ENCODE peak calls at places on chromosome 12, in ten cellular contexts. F is epithelial cell of esophagus, Z is cardiac muscle cell, L is kidney epithelial cell, Y is ovary, B is heart right ventricle, E is fibroblast of pulmonary artery, M is lung, N is MM.1S, K is lower leg skin. D is an unnamed sample.

GRCh38 chr12:51269174-51270066 is 795 bp downstream of the SMAGP start:
- DNase-seq in F (peak; percentile 65), Z (peak; percentile 61), L (no peak), Y (peak; percentile 35), B (peak; percentile 26), E (peak; percentile 39), M (peak; percentile 72), N (peak; percentile 25), K (no peak), D (no peak)

GRCh38 chr12:11958216-11959091 is 112.3 kb upstream of the BCL2L14 start:
- DNase-seq in F (peak; percentile 95), Z (peak; percentile 92), L (peak; percentile 88), Y (no peak), B (no peak), E (peak; percentile 92), M (no peak), N (no peak), K (no peak), D (peak; percentile 67)

GRCh38 chr12:31923063-31923412 is 36.2 kb upstream of the RESF1 start:
- DNase-seq in F (no peak), Z (no peak), L (no peak), Y (no peak), B (no peak), E (no peak), M (no peak), N (no peak), K (no peak), D (no peak)

GRCh38 chr12:88518863-88519403 is 61.3 kb downstream of the KITLG start:
- DNase-seq in F (no peak), Z (no peak), L (no peak), Y (no peak), B (no peak), E (no peak), M (no peak), N (no peak), K (no peak), D (no peak)

GRCh38 chr12:51749201-51749985 is 99.1 kb downstream of the FIGNL2 start:
- DNase-seq in F (no peak), Z (no peak), L (no peak), Y (no peak), B (no peak), E (no peak), M (no peak), N (no peak), K (no peak), D (no peak)

GRCh38 chr12:47312794-47313426 is 233.2 kb upstream of the AMIGO2 start:
- DNase-seq in F (no peak), Z (no peak), L (no peak), Y (no peak), B (no peak), E (no peak), M (no peak), N (peak; percentile 60), K (no peak), D (no peak)

GRCh38 chr12:15276088-15276698 is 46.1 kb upstream of the PTPRO start:
- DNase-seq in F (peak; percentile 59), Z (peak; percentile 61), L (no peak), Y (no peak), B (peak; percentile 35), E (peak; percentile 68), M (no peak), N (no peak), K (peak; percentile 41), D (no peak)

GRCh38 chr12:14961466-14962155 is at the start of gene ARHGDIB:
- DNase-seq in F (peak; percentile 78), Z (peak; percentile 72), L (no peak), Y (no peak), B (peak; percentile 40), E (peak; percentile 87), M (peak; percentile 34), N (peak; percentile 88), K (peak; percentile 77), D (no peak)

GRCh38 chr12:107749094-107749493 is 11.8 kb downstream of the PRDM4 start:
- DNase-seq in F (peak; percentile 65), Z (peak; percentile 5), L (no peak), Y (no peak), B (no peak), E (peak; percentile 14), M (no peak), N (no peak), K (no peak), D (peak; percentile 23)

GRCh38 chr12:107748472-107748871 is 12.5 kb downstream of the PRDM4 start:
- DNase-seq in F (peak; percentile 74), Z (peak; percentile 74), L (no peak), Y (no peak), B (no peak), E (peak; percentile 78), M (no peak), N (no peak), K (no peak), D (peak; percentile 37)
- H3K4me3 ChIP-seq in F (no peak overlapping the region), Z (no peak overlapping the region), L (no peak overlapping the region), Y (no peak overlapping the region), B (no peak overlapping the region), E (peak overlapping the region; percentile 34), M (no peak overlapping the region), N (no peak overlapping the region), K (no peak overlapping the region), D (no peak overlapping the region)

GRCh38 chr12:125068391-125068790 is 3.2 kb downstream of the AACS start:
- DNase-seq in F (no peak), Z (no peak), L (no peak), Y (no peak), B (no peak), E (no peak), M (no peak), N (no peak), K (no peak), D (no peak)

GRCh38 chr12:125064492-125064891 is 743 bp upstream of the AACS start:
- DNase-seq in F (no peak), Z (no peak), L (no peak), Y (no peak), B (no peak), E (no peak), M (no peak), N (no peak), K (no peak), D (no peak)

GRCh38 chr12:125069616-125070015 is 4.4 kb downstream of the AACS start:
- DNase-seq in F (no peak), Z (no peak), L (no peak), Y (no peak), B (no peak), E (no peak), M (no peak), N (no peak), K (no peak), D (no peak)

GRCh38 chr12:125065021-125065752 is at the start of gene AACS:
- DNase-seq in F (peak; percentile 79), Z (peak; percentile 83), L (no peak), Y (peak; percentile 75), B (peak; percentile 77), E (peak; percentile 74), M (peak; percentile 81), N (peak; percentile 63), K (peak; percentile 49), D (no peak)

DNA sequence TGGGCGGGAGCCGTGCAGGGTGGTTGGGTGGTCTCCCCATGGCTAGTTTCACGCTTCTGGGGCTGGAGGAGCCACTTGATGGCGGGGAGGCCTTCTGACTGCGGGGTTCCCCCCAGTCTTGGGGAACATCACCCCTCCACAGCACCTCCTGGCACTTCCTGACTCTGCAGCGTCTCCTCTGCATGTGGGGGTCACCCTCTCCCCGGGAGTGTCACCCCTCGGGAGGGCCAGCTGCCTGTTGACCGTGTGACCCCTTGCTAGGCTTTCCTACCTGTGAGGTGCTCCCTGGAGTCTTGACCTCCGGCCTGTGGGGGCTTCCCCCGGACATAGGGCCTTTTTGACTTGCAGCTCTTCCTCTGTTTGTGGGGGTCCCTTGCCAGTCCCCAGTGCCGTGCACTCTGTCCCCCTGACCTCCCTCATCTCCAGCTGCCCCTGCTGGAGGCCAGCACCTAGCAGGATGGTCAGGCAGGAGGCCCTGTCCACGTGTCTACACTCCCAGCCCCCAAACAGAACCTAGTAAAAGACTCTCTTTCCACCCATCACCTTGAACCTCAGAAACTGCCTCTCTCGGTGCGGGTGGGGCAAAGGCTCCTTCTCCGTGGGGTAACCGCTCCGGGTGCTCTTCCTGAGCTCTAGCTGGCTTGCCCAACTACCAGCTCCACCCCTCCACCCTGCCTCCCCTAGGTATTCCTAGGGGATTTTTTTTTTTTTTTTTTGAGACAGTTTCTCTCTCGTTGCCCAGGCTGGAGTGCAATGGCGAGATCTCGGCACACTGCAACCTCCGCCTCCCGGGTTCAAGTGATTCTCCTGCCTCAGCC is 727 bp downstream of the AACS start:
- DNase-seq in F (no peak), Z (no peak), L (no peak), Y (no peak), B (no peak), E (no peak), M (no peak), N (no peak), K (no peak), D (no peak)
- TF ChIP-seq CTCF in F (no peak), Z (no peak), L (no peak), Y (no peak), B (no peak), E (no peak), M (no peak), N (no peak), K (no peak), D (no peak)

GRCh38 chr12:75765170-75766059 is 254.0 kb upstream of the KRR1 start:
- DNase-seq in F (no peak), Z (no peak), L (no peak), Y (no peak), B (no peak), E (no peak), M (no peak), N (no peak), K (no peak), D (no peak)

GRCh38 chr12:75767957-75768356 is 256.5 kb upstream of the KRR1 start:
- DNase-seq in F (no peak), Z (no peak), L (no peak), Y (no peak), B (no peak), E (no peak), M (no peak), N (no peak), K (no peak), D (no peak)

GRCh38 chr12:75766263-75767160 is 255.1 kb upstream of the KRR1 start:
- DNase-seq in F (peak; percentile 84), Z (peak; percentile 33), L (peak; percentile 88), Y (no peak), B (no peak), E (peak; percentile 39), M (no peak), N (no peak), K (no peak), D (no peak)

GRCh38 chr12:75760481-75761324 is 249.3 kb upstream of the KRR1 start:
- DNase-seq in F (no peak), Z (no peak), L (no peak), Y (no peak), B (no peak), E (no peak), M (no peak), N (no peak), K (no peak), D (no peak)

DNA sequence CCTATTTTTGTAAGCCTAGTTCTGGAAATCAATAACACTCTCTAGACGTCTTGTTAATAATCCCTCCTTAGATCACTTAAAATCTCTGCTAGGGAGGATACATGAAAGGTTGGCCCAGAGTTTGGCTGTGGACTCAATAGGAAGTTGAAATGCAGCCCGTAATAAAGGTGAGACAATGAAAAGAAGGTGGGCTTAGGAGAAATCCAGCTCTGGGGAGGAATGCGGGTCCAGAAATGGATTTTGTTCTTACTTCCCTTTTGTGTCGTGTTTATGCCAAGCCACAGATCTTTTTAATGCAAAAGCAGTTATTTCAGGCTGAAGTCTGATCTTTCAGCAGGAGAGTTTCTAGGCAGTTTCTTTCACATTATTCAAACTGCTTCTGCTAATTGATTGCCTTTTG is 252.7 kb upstream of the KRR1 start:
- DNase-seq in F (no peak), Z (no peak), L (no peak), Y (no peak), B (no peak), E (no peak), M (no peak), N (no peak), K (no peak), D (no peak)
- H3K4me3 ChIP-seq in F (no peak overlapping the region), Z (no peak overlapping the region), L (no peak overlapping the region), Y (no peak overlapping the region), B (no peak overlapping the region), E (no peak overlapping the region), M (no peak overlapping the region), N (no peak overlapping the region), K (no peak overlapping the region), D (no peak overlapping the region)

GRCh38 chr12:39476121-39476520 is 33.2 kb upstream of the KIF21A start:
- DNase-seq in F (no peak), Z (no peak), L (no peak), Y (no peak), B (no peak), E (no peak), M (no peak), N (no peak), K (no peak), D (no peak)

DNA sequence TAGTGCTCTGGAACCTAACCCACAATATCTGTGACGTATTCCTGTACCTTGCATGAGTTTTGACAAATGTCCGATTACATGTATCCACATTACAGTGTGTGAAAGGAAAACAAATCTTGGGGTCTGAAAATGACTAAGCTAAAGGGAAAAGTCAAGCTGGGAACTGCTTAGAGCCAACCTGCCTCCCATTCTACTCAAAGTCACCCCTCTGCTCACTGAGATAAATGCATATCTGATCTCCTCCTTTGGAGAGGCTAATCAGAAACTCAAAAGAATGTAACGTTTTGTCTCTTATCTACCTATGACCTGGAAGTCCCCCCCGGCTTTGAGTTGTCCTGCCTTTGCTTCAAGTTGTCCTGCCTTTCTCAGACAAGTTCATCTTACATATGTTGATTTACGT is 34.0 kb upstream of the KIF21A start:
- DNase-seq in F (no peak), Z (no peak), L (no peak), Y (no peak), B (no peak), E (no peak), M (no peak), N (no peak), K (no peak), D (no peak)
- TF ChIP-seq CTCF in F (no peak), Z (no peak), L (no peak), Y (no peak), B (no peak), E (no peak), M (no peak), N (no peak), K (no peak), D (no peak)

D was measured in AG09309.